ENCODE peak calls at places on chromosomes 3 and 15, in six cellular contexts. C is IMR-90, I is bronchial epithelial cell, F is body of pancreas, Y is SK-N-SH, N is kidney epithelial cell. W is an unnamed sample. For H3K36me3 and H3K27me3, the result is how much of the 10 kb centered on the place peaks cover.

GRCh38 chr15:57158589-57158988 is 217.7 kb upstream of the CGNL1 start:
- DNase-seq in C (peak), I (peak), F (no peak), Y (peak), N (peak), W (no peak)

GRCh38 chr3:14900881-14901873 is 46.2 kb upstream of the NR2C2 start:
- DNase-seq in C (no peak), I (peak), F (no peak), Y (no peak), N (no peak), W (no peak)

GRCh38 chr3:123986427-123986826 is 5.5 kb downstream of the ROPN1 start:
- DNase-seq in C (no peak), I (no peak), F (no peak), Y (no peak), N (no peak), W (no peak)

GRCh38 chr3:195260286-195260905 is 10.6 kb downstream of the XXYLT1 start:
- DNase-seq in C (no peak), I (no peak), F (peak), Y (peak), N (no peak), W (no peak)

GRCh38 chr3:15557511-15557946 is 36.0 kb upstream of the COLQ start:
- DNase-seq in C (peak), I (peak), F (peak), Y (peak), N (peak), W (peak)

GRCh38 chr3:177595789-177596188 is 398.5 kb upstream of the TBL1XR1 start:
- DNase-seq in C (peak), I (peak), F (no peak), Y (no peak), N (no peak), W (no peak)

GRCh38 chr3:190345027-190345821 is 23.0 kb upstream of the CLDN1 start:
- DNase-seq in C (peak), I (peak), F (peak), Y (no peak), N (peak), W (no peak)

GRCh38 chr3:128487813-128488635 is 5.0 kb downstream of the GATA2 start:
- DNase-seq in C (peak), I (peak), F (peak), Y (peak), N (peak), W (peak)

GRCh38 chr3:138468886-138469285 is 34.5 kb downstream of the ESYT3 start:
- DNase-seq in C (no peak), I (no peak), F (no peak), Y (no peak), N (no peak), W (peak)

GRCh38 chr3:124620600-124621063 is 109.6 kb upstream of the UMPS start:
- DNase-seq in C (peak), I (peak), F (peak), Y (no peak), N (no peak), W (peak)

GRCh38 chr3:98602078-98602678 is 8.8 kb upstream of the CPOX start:
- DNase-seq in C (peak), I (peak), F (peak), Y (peak), N (peak), W (peak)

GRCh38 chr3:56680054-56680453 is 3.0 kb downstream of the TASOR start:
- DNase-seq in C (no peak), I (no peak), F (no peak), Y (no peak), N (no peak), W (no peak)

GRCh38 chr3:12799525-12800440 is 3.3 kb downstream of the CAND2 start:
- DNase-seq in C (no peak), I (no peak), F (peak), Y (no peak), N (no peak), W (no peak)
- TF ChIP-seq CTCF in C (no peak), I (no peak), F (no peak), Y (no peak), N (no peak), W (no peak)

GRCh38 chr3:45938043-45938435 is 5.2 kb upstream of the CXCR6 start:
- DNase-seq in C (no peak), I (no peak), F (no peak), Y (no peak), N (no peak), W (no peak)
- H3K36me3 ChIP-seq in C (under half), I (under half), F (under half), Y (under half), N (under half), W (under half)

GRCh38 chr3:158102219-158102612 is 4.0 kb downstream of the SHOX2 start:
- DNase-seq in C (no peak), I (no peak), F (no peak), Y (no peak), N (no peak), W (no peak)
- H3K27me3 ChIP-seq in C (half or more), I (half or more), F (under half), Y (under half), N (half or more), W (under half)

DNA sequence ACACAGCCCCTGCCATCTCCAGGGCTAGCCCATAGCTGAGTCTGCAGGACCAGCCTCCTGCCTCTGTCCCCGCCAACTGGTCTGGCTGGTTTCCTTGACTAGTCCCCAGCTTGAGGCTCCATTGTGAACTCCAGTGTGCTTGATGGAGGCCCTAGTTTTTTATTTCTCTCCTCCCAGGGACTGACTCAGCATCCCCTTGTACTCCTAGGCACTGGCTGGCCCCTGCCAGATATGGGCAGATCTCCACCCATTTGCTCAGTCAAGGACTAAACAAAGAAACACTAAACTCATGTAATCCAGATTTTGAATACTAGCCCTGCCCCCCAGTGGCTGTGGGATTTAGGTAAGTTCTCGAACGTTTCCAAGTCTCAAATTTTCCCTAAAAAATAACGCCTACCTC is 415.4 kb upstream of the RORA start:
- DNase-seq in C (no peak), I (no peak), F (no peak), Y (no peak), N (no peak), W (no peak)
- TF ChIP-seq CTCF in C (no peak), I (no peak), F (no peak), Y (peak), N (no peak), W (peak)

DNA sequence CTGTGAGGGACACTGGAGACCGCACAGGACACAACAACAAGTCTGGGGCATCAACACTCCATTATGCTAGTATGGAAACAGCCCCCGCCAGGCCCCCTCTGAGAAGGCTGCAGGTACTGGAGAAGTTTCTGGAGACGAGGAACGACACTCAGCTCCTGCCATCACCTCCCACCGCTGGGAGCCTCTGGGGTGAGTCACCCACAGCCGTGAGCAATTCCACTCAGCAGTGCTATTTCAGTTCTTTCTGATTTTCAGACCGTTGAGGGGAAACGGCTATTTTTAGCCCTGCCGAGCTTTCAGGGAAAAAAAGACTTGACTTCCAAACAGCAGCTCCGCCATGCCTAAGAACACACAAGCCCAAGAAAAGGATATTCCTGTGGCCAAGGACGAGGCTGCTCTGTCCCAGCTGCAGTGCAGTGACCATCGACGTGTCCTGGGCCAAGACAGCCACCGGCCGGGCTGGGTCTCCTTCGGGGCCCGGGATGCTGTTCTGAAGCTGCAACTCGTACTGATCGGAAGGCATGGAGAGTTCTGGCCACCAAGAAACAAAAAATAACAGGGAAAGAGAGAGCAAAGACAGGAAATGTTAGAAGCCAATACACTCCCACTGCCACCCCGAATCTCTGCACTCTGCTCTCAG is 40.8 kb downstream of the NUP210 start:
- DNase-seq in C (peak), I (peak), F (peak), Y (no peak), N (peak), W (no peak)
- H3K36me3 ChIP-seq in C (under half), I (under half), F (under half), Y (under half), N (under half), W (under half)

DNA sequence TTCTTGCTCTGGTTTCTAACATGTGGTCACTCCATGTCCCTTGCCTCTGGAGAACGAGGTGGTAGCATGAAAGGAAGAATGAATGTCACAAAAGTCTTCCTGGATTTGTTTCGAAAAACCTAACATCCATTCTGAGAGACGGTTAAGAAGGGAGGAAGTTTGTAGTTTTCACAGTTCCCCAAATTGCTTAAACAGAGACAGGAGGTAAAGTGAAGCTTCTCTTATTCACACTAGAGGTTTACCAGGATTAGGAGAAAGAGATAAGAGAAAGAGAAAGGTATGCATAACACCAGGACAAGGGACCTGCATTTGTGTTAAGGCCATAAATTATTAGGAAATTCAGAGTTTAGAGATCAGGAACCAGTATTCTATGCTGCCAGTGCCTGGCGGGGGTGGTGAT is 228.1 kb downstream of the CPNE4 start:
- DNase-seq in C (no peak), I (no peak), F (no peak), Y (no peak), N (no peak), W (no peak)
- H3K27me3 ChIP-seq in C (under half), I (under half), F (under half), Y (under half), N (under half), W (under half)